ENCODE peak calls at places on chromosome 17, in four cellular contexts. One of them, this sample, is unnamed.

GRCh38 chr17:6603746-6604325 is 36.7 kb downstream of the KIAA0753 start:
- DNase-seq in NCI-H2171 treated with DMSO at 0.1 percent for 48 hours: no peak
- DNase-seq in activated CD4-positive, alpha-beta T cell treated with anti-CD3 and anti-CD28 coated beads, Interleukin-2, amount 50 U/mL, for 1 hour: no peak
- DNase-seq in SHP77: no peak
- DNase-seq in this sample: no peak

GRCh38 chr17:41547378-41547841 is 19.3 kb upstream of the KRT19 start:
- DNase-seq in NCI-H2171 treated with DMSO at 0.1 percent for 48 hours: no peak
- DNase-seq in SHP77: no peak
- DNase-seq in activated CD4-positive, alpha-beta T cell treated with anti-CD3 and anti-CD28 coated beads, Interleukin-2, amount 50 U/mL, for 1 hour: no peak
- DNase-seq in this sample: no peak

GRCh38 chr17:3762922-3763776 is 37.8 kb downstream of the ITGAE start:
- DNase-seq in activated CD4-positive, alpha-beta T cell treated with anti-CD3 and anti-CD28 coated beads, Interleukin-2, amount 50 U/mL, for 1 hour: no peak
- DNase-seq in NCI-H2171 treated with DMSO at 0.1 percent for 48 hours: no peak
- DNase-seq in SHP77: no peak
- DNase-seq in this sample: no peak

GRCh38 chr17:35214192-35214591 is 20.0 kb upstream of the SLC35G3 start:
- DNase-seq in activated CD4-positive, alpha-beta T cell treated with anti-CD3 and anti-CD28 coated beads, Interleukin-2, amount 50 U/mL, for 1 hour: peak
- DNase-seq in NCI-H2171 treated with DMSO at 0.1 percent for 48 hours: no peak
- DNase-seq in SHP77: no peak
- DNase-seq in this sample: no peak

GRCh38 chr17:27207073-27207511 is 86.8 kb upstream of the WSB1 start:
- DNase-seq in NCI-H2171 treated with DMSO at 0.1 percent for 48 hours: no peak
- DNase-seq in SHP77: no peak
- DNase-seq in activated CD4-positive, alpha-beta T cell treated with anti-CD3 and anti-CD28 coated beads, Interleukin-2, amount 50 U/mL, for 1 hour: no peak
- DNase-seq in this sample: no peak

GRCh38 chr17:73089918-73090317 is 2.6 kb downstream of the SLC39A11 start:
- DNase-seq in activated CD4-positive, alpha-beta T cell treated with anti-CD3 and anti-CD28 coated beads, Interleukin-2, amount 50 U/mL, for 1 hour: no peak
- DNase-seq in SHP77: no peak
- DNase-seq in NCI-H2171 treated with DMSO at 0.1 percent for 48 hours: no peak
- DNase-seq in this sample: no peak

GRCh38 chr17:81401727-81402529 is 6.7 kb downstream of the BAHCC1 start:
- DNase-seq in NCI-H2171 treated with DMSO at 0.1 percent for 48 hours: no peak
- DNase-seq in SHP77: no peak
- DNase-seq in activated CD4-positive, alpha-beta T cell treated with anti-CD3 and anti-CD28 coated beads, Interleukin-2, amount 50 U/mL, for 1 hour: no peak
- DNase-seq in this sample: no peak

GRCh38 chr17:31274252-31274651 is 22.8 kb downstream of the OMG start:
- DNase-seq in activated CD4-positive, alpha-beta T cell treated with anti-CD3 and anti-CD28 coated beads, Interleukin-2, amount 50 U/mL, for 1 hour: no peak
- DNase-seq in NCI-H2171 treated with DMSO at 0.1 percent for 48 hours: peak
- DNase-seq in SHP77: no peak
- DNase-seq in this sample: no peak

GRCh38 chr17:82892869-82893565 is 53.2 kb upstream of the ZNF750 start:
- DNase-seq in activated CD4-positive, alpha-beta T cell treated with anti-CD3 and anti-CD28 coated beads, Interleukin-2, amount 50 U/mL, for 1 hour: peak
- DNase-seq in NCI-H2171 treated with DMSO at 0.1 percent for 48 hours: no peak
- DNase-seq in SHP77: no peak
- DNase-seq in this sample: no peak

GRCh38 chr17:4960279-4960922 is 7.2 kb downstream of the SPAG7 start:
- DNase-seq in SHP77: no peak
- DNase-seq in NCI-H2171 treated with DMSO at 0.1 percent for 48 hours: no peak
- DNase-seq in activated CD4-positive, alpha-beta T cell treated with anti-CD3 and anti-CD28 coated beads, Interleukin-2, amount 50 U/mL, for 1 hour: no peak
- DNase-seq in this sample: no peak

GRCh38 chr17:42325026-42325425 is 36.7 kb downstream of the STAT5A start:
- DNase-seq in activated CD4-positive, alpha-beta T cell treated with anti-CD3 and anti-CD28 coated beads, Interleukin-2, amount 50 U/mL, for 1 hour: no peak
- DNase-seq in NCI-H2171 treated with DMSO at 0.1 percent for 48 hours: no peak
- DNase-seq in SHP77: no peak
- DNase-seq in this sample: no peak

GRCh38 chr17:33981713-33982601 is 273.1 kb upstream of the CCL2 start:
- DNase-seq in SHP77: no peak
- DNase-seq in NCI-H2171 treated with DMSO at 0.1 percent for 48 hours: peak
- DNase-seq in activated CD4-positive, alpha-beta T cell treated with anti-CD3 and anti-CD28 coated beads, Interleukin-2, amount 50 U/mL, for 1 hour: no peak
- DNase-seq in this sample: peak

GRCh38 chr17:74746922-74747321 is 1.5 kb upstream of the NHERF1 start:
- DNase-seq in activated CD4-positive, alpha-beta T cell treated with anti-CD3 and anti-CD28 coated beads, Interleukin-2, amount 50 U/mL, for 1 hour: no peak
- DNase-seq in NCI-H2171 treated with DMSO at 0.1 percent for 48 hours: no peak
- DNase-seq in SHP77: no peak
- DNase-seq in this sample: no peak

GRCh38 chr17:7809086-7809790 is 24.8 kb upstream of the KDM6B start:
- DNase-seq in NCI-H2171 treated with DMSO at 0.1 percent for 48 hours: no peak
- DNase-seq in SHP77: no peak
- DNase-seq in activated CD4-positive, alpha-beta T cell treated with anti-CD3 and anti-CD28 coated beads, Interleukin-2, amount 50 U/mL, for 1 hour: no peak
- DNase-seq in this sample: no peak

GRCh38 chr17:31859487-31860008 is 504 bp upstream of the COPRS start:
- DNase-seq in activated CD4-positive, alpha-beta T cell treated with anti-CD3 and anti-CD28 coated beads, Interleukin-2, amount 50 U/mL, for 1 hour: no peak
- DNase-seq in NCI-H2171 treated with DMSO at 0.1 percent for 48 hours: no peak
- DNase-seq in SHP77: no peak
- DNase-seq in this sample: no peak

GRCh38 chr17:32496348-32497078 is 9.7 kb downstream of the CDK5R1 start:
- DNase-seq in NCI-H2171 treated with DMSO at 0.1 percent for 48 hours: no peak
- DNase-seq in activated CD4-positive, alpha-beta T cell treated with anti-CD3 and anti-CD28 coated beads, Interleukin-2, amount 50 U/mL, for 1 hour: no peak
- DNase-seq in SHP77: no peak
- DNase-seq in this sample: no peak

GRCh38 chr17:3594976-3595375 is 14.2 kb downstream of the TRPV1 start:
- DNase-seq in SHP77: no peak
- DNase-seq in activated CD4-positive, alpha-beta T cell treated with anti-CD3 and anti-CD28 coated beads, Interleukin-2, amount 50 U/mL, for 1 hour: no peak
- DNase-seq in NCI-H2171 treated with DMSO at 0.1 percent for 48 hours: no peak
- DNase-seq in this sample: no peak

GRCh38 chr17:41773190-41773588 is 13.3 kb downstream of the JUP start:
- DNase-seq in SHP77: peak
- DNase-seq in NCI-H2171 treated with DMSO at 0.1 percent for 48 hours: peak
- DNase-seq in activated CD4-positive, alpha-beta T cell treated with anti-CD3 and anti-CD28 coated beads, Interleukin-2, amount 50 U/mL, for 1 hour: no peak
- DNase-seq in this sample: peak

GRCh38 chr17:40538019-40538935 is 27.0 kb downstream of the CCR7 start:
- DNase-seq in activated CD4-positive, alpha-beta T cell treated with anti-CD3 and anti-CD28 coated beads, Interleukin-2, amount 50 U/mL, for 1 hour: no peak
- DNase-seq in NCI-H2171 treated with DMSO at 0.1 percent for 48 hours: no peak
- DNase-seq in SHP77: no peak
- DNase-seq in this sample: no peak

GRCh38 chr17:38338053-38338452 is 5.7 kb downstream of the GPR179 start:
- DNase-seq in SHP77: no peak
- DNase-seq in activated CD4-positive, alpha-beta T cell treated with anti-CD3 and anti-CD28 coated beads, Interleukin-2, amount 50 U/mL, for 1 hour: no peak
- DNase-seq in NCI-H2171 treated with DMSO at 0.1 percent for 48 hours: peak
- DNase-seq in this sample: peak

GRCh38 chr17:79721993-79722671 is 8.6 kb upstream of the ENPP7 start:
- DNase-seq in SHP77: peak
- DNase-seq in NCI-H2171 treated with DMSO at 0.1 percent for 48 hours: peak
- DNase-seq in activated CD4-positive, alpha-beta T cell treated with anti-CD3 and anti-CD28 coated beads, Interleukin-2, amount 50 U/mL, for 1 hour: no peak
- DNase-seq in this sample: no peak

GRCh38 chr17:50699410-50699809 is 8.3 kb downstream of the ANKRD40 start:
- DNase-seq in NCI-H2171 treated with DMSO at 0.1 percent for 48 hours: no peak
- DNase-seq in SHP77: no peak
- DNase-seq in activated CD4-positive, alpha-beta T cell treated with anti-CD3 and anti-CD28 coated beads, Interleukin-2, amount 50 U/mL, for 1 hour: no peak
- DNase-seq in this sample: no peak

GRCh38 chr17:65171753-65172152 is 34.6 kb downstream of the RGS9 start:
- DNase-seq in activated CD4-positive, alpha-beta T cell treated with anti-CD3 and anti-CD28 coated beads, Interleukin-2, amount 50 U/mL, for 1 hour: no peak
- DNase-seq in SHP77: no peak
- DNase-seq in NCI-H2171 treated with DMSO at 0.1 percent for 48 hours: no peak
- DNase-seq in this sample: no peak

GRCh38 chr17:3848229-3848628 is 2.2 kb upstream of the NCBP3 start:
- DNase-seq in SHP77: no peak
- DNase-seq in NCI-H2171 treated with DMSO at 0.1 percent for 48 hours: no peak
- DNase-seq in activated CD4-positive, alpha-beta T cell treated with anti-CD3 and anti-CD28 coated beads, Interleukin-2, amount 50 U/mL, for 1 hour: no peak
- DNase-seq in this sample: no peak

GRCh38 chr17:60224064-60224463 is 74.3 kb downstream of the CA4 start:
- DNase-seq in NCI-H2171 treated with DMSO at 0.1 percent for 48 hours: no peak
- DNase-seq in activated CD4-positive, alpha-beta T cell treated with anti-CD3 and anti-CD28 coated beads, Interleukin-2, amount 50 U/mL, for 1 hour: no peak
- DNase-seq in SHP77: no peak
- DNase-seq in this sample: no peak

This sample was measured in DMS 273 treated with DMSO at 0.1 percent for 48 hours.